ENCODE peak calls at places on chromosomes 5 and 9, in ten cellular contexts. C is stomach; S is CD8-positive, alpha-beta T cell; A is activated T-helper 1 cell treated with anti-CD3 and anti-CD28 coated beads, Interleukin-12 subunit alpha, Interleukin-12 subunit beta, Interleukin-2, Interleukin-4 antibody, amounts not matched to agents 30 ng/mL and 10 ng/mL and 1 ng/mL, durations not matched to agents 14 hours and 24 hours and 36 hours; N is AG04449; Q is left lung; P is adipocyte; Z is COR-L47; U is GM04504; D is smooth muscle cell of the brain vasculature. X is an unnamed sample.

GRCh38 chr9:133758228-133758627 is 20.1 kb upstream of the SARDH start:
- DNase-seq in P (no peak), D (no peak), N (no peak), Q (no peak), A (no peak), S (peak; percentile 2), Z (no peak), U (no peak), C (peak; percentile 9), X (no peak)

GRCh38 chr5:13994606-13995336 is 50.3 kb upstream of the DNAH5 start:
- DNase-seq in P (no peak), Q (no peak), Z (no peak), S (no peak), D (no peak), U (peak; percentile 34), C (no peak), N (no peak), A (no peak), X (peak; percentile 36)

GRCh38 chr9:89779416-89779815 is 174.6 kb downstream of the GADD45G start:
- DNase-seq in Q (no peak), S (no peak), Z (no peak), C (no peak), P (no peak), N (no peak), D (no peak), A (no peak), U (no peak), X (no peak)

GRCh38 chr5:151477106-151477505 is 29.7 kb downstream of the SLC36A1 start:
- DNase-seq in Z (no peak), Q (no peak), U (no peak), A (no peak), D (no peak), C (no peak), N (no peak), S (no peak), P (peak; percentile 39), X (no peak)

GRCh38 chr5:143350790-143351603 is 52.5 kb downstream of the NR3C1 start:
- DNase-seq in Q (no peak), N (peak; percentile 77), D (peak; percentile 24), P (peak; percentile 70), Z (no peak), C (no peak), S (no peak), A (no peak), U (peak; percentile 60), X (peak; percentile 15)

GRCh38 chr9:15308511-15308910 is 1.5 kb upstream of the TTC39B start:
- DNase-seq in Z (no peak), C (no peak), N (peak; percentile 80), S (no peak), U (peak; percentile 32), A (no peak), P (peak; percentile 84), D (no peak), Q (no peak), X (no peak)

GRCh38 chr5:179793470-179794139 is at the start of gene LTC4S:
- DNase-seq in C (peak; percentile 71), S (peak; percentile 63), Q (peak; percentile 85), D (no peak), N (no peak), Z (no peak), U (peak; percentile 38), A (no peak), P (no peak), X (no peak)

GRCh38 chr5:12845549-12846159 is 941.4 kb upstream of the CTNND2 start:
- DNase-seq in N (no peak), Q (no peak), D (no peak), C (no peak), P (no peak), Z (no peak), U (no peak), A (no peak), S (no peak), X (no peak)

GRCh38 chr5:111494350-111494999 is 17.9 kb downstream of the STARD4 start:
- DNase-seq in D (no peak), Q (no peak), C (no peak), Z (no peak), P (peak; percentile 27), U (no peak), N (no peak), A (no peak), S (no peak), X (no peak)

GRCh38 chr9:37284631-37285030 is 137.9 kb upstream of the GRHPR start:
- DNase-seq in D (no peak), A (no peak), Q (no peak), N (peak; percentile 23), Z (no peak), P (peak; percentile 76), U (no peak), S (no peak), C (no peak), X (no peak)

GRCh38 chr5:111689576-111689975 is 67.4 kb downstream of the NREP start:
- DNase-seq in Q (no peak), C (no peak), U (no peak), P (no peak), S (no peak), A (no peak), N (no peak), D (no peak), Z (no peak), X (no peak)

GRCh38 chr5:17897776-17898175 is 263.5 kb downstream of the TAF11L14 start:
- DNase-seq in D (no peak), A (no peak), U (no peak), Z (peak; percentile 58), C (no peak), P (peak; percentile 17), Q (no peak), N (no peak), S (no peak), X (no peak)

GRCh38 chr5:111930905-111931461 is 174.0 kb upstream of the NREP start:
- DNase-seq in C (no peak), P (peak; percentile 48), D (no peak), S (no peak), Q (peak; percentile 36), U (no peak), Z (no peak), A (no peak), N (no peak), X (no peak)

GRCh38 chr5:168649306-168649705 is 70.1 kb upstream of the PANK3 start:
- DNase-seq in D (no peak), U (no peak), C (no peak), Z (no peak), N (no peak), S (no peak), A (no peak), Q (no peak), P (no peak), X (no peak)

GRCh38 chr9:110919055-110919445 is 119.2 kb downstream of the LPAR1 start:
- DNase-seq in D (no peak), P (no peak), U (no peak), A (no peak), Z (no peak), N (no peak), S (no peak), Q (no peak), C (no peak), X (no peak)

GRCh38 chr9:133986774-133987454 is 5.2 kb downstream of the VAV2 start:
- DNase-seq in Q (no peak), S (no peak), D (no peak), P (no peak), A (no peak), U (no peak), Z (no peak), N (no peak), C (no peak), X (no peak)

GRCh38 chr5:179275381-179275878 is 69.8 kb downstream of the ADAMTS2 start:
- DNase-seq in A (no peak), P (no peak), Q (no peak), S (no peak), U (no peak), D (no peak), Z (no peak), C (no peak), N (no peak), X (no peak)

GRCh38 chr5:101932599-101932998 is 363.5 kb downstream of the SLCO4C1 start:
- DNase-seq in D (no peak), Q (no peak), P (no peak), Z (no peak), U (no peak), N (no peak), C (no peak), A (no peak), S (no peak), X (no peak)

GRCh38 chr9:16367605-16368424 is 502.7 kb downstream of the BNC2 start:
- DNase-seq in N (no peak), P (peak; percentile 70), U (peak; percentile 24), S (no peak), D (no peak), Q (no peak), A (no peak), Z (no peak), C (no peak), X (peak; percentile 54)

GRCh38 chr5:9545959-9546851 is at the start of gene SEMA5A:
- DNase-seq in P (peak; percentile 92), N (no peak), A (no peak), Z (no peak), Q (peak; percentile 87), S (peak; percentile 44), D (no peak), U (no peak), C (peak; percentile 72), X (no peak)

GRCh38 chr9:18268381-18268780 is 205.6 kb upstream of the ADAMTSL1 start:
- DNase-seq in Z (no peak), D (no peak), N (no peak), A (no peak), P (peak; percentile 45), S (no peak), C (no peak), U (no peak), Q (no peak), X (no peak)

GRCh38 chr5:61394078-61394701 is 62.1 kb downstream of the ZSWIM6 start:
- DNase-seq in N (no peak), P (no peak), S (no peak), C (no peak), D (no peak), U (no peak), Q (no peak), A (no peak), Z (no peak), X (no peak)

GRCh38 chr9:124863371-124863831 is 1.5 kb downstream of the ARPC5L start:
- DNase-seq in N (no peak), U (no peak), A (no peak), P (no peak), Z (no peak), C (no peak), Q (no peak), D (no peak), S (no peak), X (no peak)

GRCh38 chr9:133008406-133008805 is 22.4 kb upstream of the GTF3C5 start:
- DNase-seq in P (no peak), Q (peak; percentile 13), D (no peak), A (no peak), S (no peak), N (no peak), Z (no peak), C (no peak), U (no peak), X (no peak)

GRCh38 chr9:127223810-127224177 is 40.8 kb upstream of the GARNL3 start:
- DNase-seq in P (no peak), N (no peak), U (no peak), S (no peak), A (no peak), D (no peak), Z (no peak), C (no peak), Q (no peak), X (no peak)

GRCh38 chr9:128115187-128116103 is 12.1 kb downstream of the PTGES2 start:
- DNase-seq in A (no peak), U (no peak), Z (no peak), S (no peak), D (no peak), C (peak; percentile 94), P (no peak), N (no peak), Q (peak; percentile 35), X (no peak)

GRCh38 chr5:1661311-1661710 is 137.6 kb upstream of the LPCAT1 start:
- DNase-seq in C (no peak), P (no peak), S (no peak), Z (no peak), Q (no peak), D (no peak), N (no peak), A (no peak), U (no peak), X (no peak)

GRCh38 chr9:130022566-130023146 is 20.3 kb downstream of the FNBP1 start:
- DNase-seq in S (no peak), D (no peak), C (no peak), U (no peak), P (no peak), N (no peak), Z (no peak), A (no peak), Q (no peak), X (no peak)

X was measured in AG09319.